ENCODE peak calls at places on chromosome 9, in four cellular contexts. One of them, this sample, is unnamed.

GRCh38 chr9:99823392-99824377 is 2.0 kb downstream of the NR4A3 start:
- DNase-seq in HCT116: no peak
- DNase-seq in HepG2: no peak
- DNase-seq in K562: peak; percentile 16
- DNase-seq in this sample: no peak

GRCh38 chr9:100784755-100785154 is 206.9 kb downstream of the CAVIN4 start:
- DNase-seq in HCT116: no peak
- DNase-seq in HepG2: no peak
- DNase-seq in K562: no peak
- DNase-seq in this sample: no peak

GRCh38 chr9:108468364-108468763 is 387.4 kb downstream of the ACTL7B start:
- DNase-seq in HCT116: peak; percentile 54
- DNase-seq in HepG2: no peak
- DNase-seq in K562: peak; percentile 35
- DNase-seq in this sample: no peak

GRCh38 chr9:131277673-131278420 is 1.5 kb upstream of the FAM78A start:
- DNase-seq in HCT116: peak; percentile 35
- DNase-seq in HepG2: peak; percentile 43
- DNase-seq in K562: peak; percentile 100
- DNase-seq in this sample: no peak

GRCh38 chr9:13508086-13508485 is 228.6 kb upstream of the MPDZ start:
- DNase-seq in HCT116: no peak
- DNase-seq in HepG2: no peak
- DNase-seq in K562: no peak
- DNase-seq in this sample: no peak

GRCh38 chr9:25990376-25990775 is 312.1 kb upstream of the TUSC1 start:
- DNase-seq in HCT116: no peak
- DNase-seq in HepG2: no peak
- DNase-seq in K562: no peak
- DNase-seq in this sample: no peak

GRCh38 chr9:137256839-137257238 is 1.7 kb downstream of the NELFB start:
- DNase-seq in HCT116: no peak
- DNase-seq in HepG2: no peak
- DNase-seq in K562: no peak
- DNase-seq in this sample: no peak

GRCh38 chr9:68651280-68651893 is 53.7 kb upstream of the PIP5K1B start:
- DNase-seq in HCT116: no peak
- DNase-seq in HepG2: no peak
- DNase-seq in K562: no peak
- DNase-seq in this sample: no peak

GRCh38 chr9:107707419-107707837 is 217.9 kb upstream of the KLF4 start:
- DNase-seq in HCT116: no peak
- DNase-seq in HepG2: no peak
- DNase-seq in K562: no peak
- DNase-seq in this sample: no peak

GRCh38 chr9:85987236-85987635 is 46.3 kb downstream of the NAA35 start:
- DNase-seq in HCT116: no peak
- DNase-seq in HepG2: no peak
- DNase-seq in K562: no peak
- DNase-seq in this sample: no peak

GRCh38 chr9:34869390-34869789 is 88.7 kb upstream of the PHF24 start:
- DNase-seq in HCT116: peak; percentile 7
- DNase-seq in HepG2: peak; percentile 16
- DNase-seq in K562: no peak
- DNase-seq in this sample: no peak

GRCh38 chr9:25677301-25678146 is 720 bp downstream of the TUSC1 start:
- DNase-seq in HCT116: no peak
- DNase-seq in HepG2: no peak
- DNase-seq in K562: no peak
- DNase-seq in this sample: no peak

GRCh38 chr9:110116543-110116885 is 91.4 kb downstream of the C9orf152 start:
- DNase-seq in HCT116: no peak
- DNase-seq in HepG2: no peak
- DNase-seq in K562: no peak
- DNase-seq in this sample: no peak

GRCh38 chr9:36623280-36623679 is 50.6 kb downstream of the MELK start:
- DNase-seq in HCT116: no peak
- DNase-seq in HepG2: no peak
- DNase-seq in K562: no peak
- DNase-seq in this sample: no peak

GRCh38 chr9:121850366-121850765 is 198.9 kb downstream of the DAB2IP start:
- DNase-seq in HCT116: no peak
- DNase-seq in HepG2: no peak
- DNase-seq in K562: no peak
- DNase-seq in this sample: no peak

GRCh38 chr9:82363236-82363635 is 374.7 kb downstream of the SPATA31D1 start:
- DNase-seq in HCT116: no peak
- DNase-seq in HepG2: no peak
- DNase-seq in K562: no peak
- DNase-seq in this sample: no peak

GRCh38 chr9:15352301-15352700 is 45.3 kb upstream of the TTC39B start:
- DNase-seq in HCT116: no peak
- DNase-seq in HepG2: peak; percentile 47
- DNase-seq in K562: no peak
- DNase-seq in this sample: no peak

GRCh38 chr9:97438666-97439065 is 26.8 kb downstream of the TDRD7 start:
- DNase-seq in HCT116: no peak
- DNase-seq in HepG2: no peak
- DNase-seq in K562: no peak
- DNase-seq in this sample: no peak

GRCh38 chr9:33211695-33212393 is 28.1 kb upstream of the SPINK4 start:
- DNase-seq in HCT116: peak; percentile 48
- DNase-seq in HepG2: no peak
- DNase-seq in K562: no peak
- DNase-seq in this sample: no peak

GRCh38 chr9:81499021-81499454 is 190.3 kb downstream of the TLE1 start:
- DNase-seq in HCT116: no peak
- DNase-seq in HepG2: no peak
- DNase-seq in K562: no peak
- DNase-seq in this sample: no peak

GRCh38 chr9:128628471-128629048 is 28.1 kb downstream of the DYNC2I2 start:
- DNase-seq in HCT116: no peak
- DNase-seq in HepG2: peak; percentile 23
- DNase-seq in K562: peak; percentile 62
- DNase-seq in this sample: no peak

GRCh38 chr9:23850242-23851023 is 24.4 kb upstream of the ELAVL2 start:
- DNase-seq in HCT116: no peak
- DNase-seq in HepG2: no peak
- DNase-seq in K562: no peak
- DNase-seq in this sample: no peak

GRCh38 chr9:99725852-99726251 is 95.8 kb upstream of the NR4A3 start:
- DNase-seq in HCT116: no peak
- DNase-seq in HepG2: no peak
- DNase-seq in K562: no peak
- DNase-seq in this sample: no peak

GRCh38 chr9:112529316-112529715 is 42.7 kb downstream of the KIAA1958 start:
- DNase-seq in HCT116: no peak
- DNase-seq in HepG2: no peak
- DNase-seq in K562: no peak
- DNase-seq in this sample: no peak

GRCh38 chr9:22050924-22051323 is 41.8 kb upstream of the CDKN2B start:
- DNase-seq in HCT116: no peak
- DNase-seq in HepG2: no peak
- DNase-seq in K562: no peak
- DNase-seq in this sample: no peak

GRCh38 chr9:90038778-90039177 is 434.0 kb downstream of the GADD45G start:
- DNase-seq in HCT116: no peak
- DNase-seq in HepG2: no peak
- DNase-seq in K562: no peak
- DNase-seq in this sample: no peak

GRCh38 chr9:99140685-99141314 is 35.9 kb downstream of the TGFBR1 start:
- DNase-seq in HCT116: peak; percentile 21
- DNase-seq in HepG2: peak; percentile 35
- DNase-seq in K562: peak; percentile 60
- DNase-seq in this sample: peak; percentile 60

GRCh38 chr9:98565152-98566135 is 143.3 kb downstream of the GABBR2 start:
- DNase-seq in HCT116: no peak
- DNase-seq in HepG2: no peak
- DNase-seq in K562: no peak
- DNase-seq in this sample: no peak

GRCh38 chr9:15295761-15296405 is 11.1 kb downstream of the TTC39B start:
- DNase-seq in HCT116: no peak
- DNase-seq in HepG2: peak; percentile 42
- DNase-seq in K562: no peak
- DNase-seq in this sample: no peak

DNA sequence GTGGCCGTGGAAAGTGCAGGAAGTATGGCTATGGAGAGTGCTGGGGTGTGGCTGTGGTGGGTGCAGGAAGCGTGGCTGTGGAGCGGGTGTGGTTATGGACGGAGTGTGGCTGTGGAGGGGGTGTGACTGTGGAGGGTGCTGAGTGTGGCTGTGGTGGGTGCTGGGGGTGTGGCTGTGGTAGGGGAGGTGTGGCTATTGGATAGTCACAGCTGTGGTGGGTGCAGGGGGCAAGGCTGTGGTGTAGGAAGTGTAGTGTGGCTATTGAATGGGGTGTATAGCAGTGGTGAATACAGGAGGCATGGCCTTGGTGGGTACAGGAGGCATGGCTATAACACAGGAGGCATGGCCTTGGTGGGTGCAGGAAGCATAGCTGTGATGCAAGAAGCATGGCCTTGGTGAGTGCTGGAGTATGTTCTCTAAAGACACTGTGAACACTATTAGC is 40.8 kb upstream of the SPATA31C2 start:
- DNase-seq in HCT116: no peak
- DNase-seq in HepG2: no peak
- DNase-seq in K562: no peak
- DNase-seq in this sample: no peak
- TF ChIP-seq TCF7L2 in HCT116: no peak
- TF ChIP-seq TCF7L2 in HepG2: no peak
- TF ChIP-seq TCF7L2 in K562: no peak
- TF ChIP-seq TCF7L2 in this sample: no peak

DNA sequence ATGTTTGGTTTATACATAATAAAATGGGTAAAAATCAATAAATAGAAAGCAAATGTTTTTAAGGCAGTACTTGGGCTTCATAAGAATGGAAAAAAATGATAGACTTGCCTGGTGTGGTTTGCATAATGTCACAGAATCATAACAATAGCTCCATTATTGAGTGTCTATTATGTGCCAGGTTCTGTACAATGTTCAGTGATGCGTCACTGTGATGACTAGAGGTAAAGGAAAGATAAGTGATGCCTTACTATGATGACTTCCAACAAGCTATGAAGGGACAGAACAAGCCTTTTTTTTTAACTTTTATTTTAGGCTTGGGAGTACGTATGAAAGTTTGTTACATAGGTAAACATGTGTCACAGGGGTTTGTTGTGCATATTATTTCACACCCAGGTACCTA is 128.8 kb downstream of the TMC1 start:
- DNase-seq in HCT116: no peak
- DNase-seq in HepG2: no peak
- DNase-seq in K562: no peak
- DNase-seq in this sample: no peak
- TF ChIP-seq TCF7L2 in HCT116: no peak
- TF ChIP-seq TCF7L2 in HepG2: no peak
- TF ChIP-seq TCF7L2 in K562: no peak
- TF ChIP-seq TCF7L2 in this sample: no peak

DNA sequence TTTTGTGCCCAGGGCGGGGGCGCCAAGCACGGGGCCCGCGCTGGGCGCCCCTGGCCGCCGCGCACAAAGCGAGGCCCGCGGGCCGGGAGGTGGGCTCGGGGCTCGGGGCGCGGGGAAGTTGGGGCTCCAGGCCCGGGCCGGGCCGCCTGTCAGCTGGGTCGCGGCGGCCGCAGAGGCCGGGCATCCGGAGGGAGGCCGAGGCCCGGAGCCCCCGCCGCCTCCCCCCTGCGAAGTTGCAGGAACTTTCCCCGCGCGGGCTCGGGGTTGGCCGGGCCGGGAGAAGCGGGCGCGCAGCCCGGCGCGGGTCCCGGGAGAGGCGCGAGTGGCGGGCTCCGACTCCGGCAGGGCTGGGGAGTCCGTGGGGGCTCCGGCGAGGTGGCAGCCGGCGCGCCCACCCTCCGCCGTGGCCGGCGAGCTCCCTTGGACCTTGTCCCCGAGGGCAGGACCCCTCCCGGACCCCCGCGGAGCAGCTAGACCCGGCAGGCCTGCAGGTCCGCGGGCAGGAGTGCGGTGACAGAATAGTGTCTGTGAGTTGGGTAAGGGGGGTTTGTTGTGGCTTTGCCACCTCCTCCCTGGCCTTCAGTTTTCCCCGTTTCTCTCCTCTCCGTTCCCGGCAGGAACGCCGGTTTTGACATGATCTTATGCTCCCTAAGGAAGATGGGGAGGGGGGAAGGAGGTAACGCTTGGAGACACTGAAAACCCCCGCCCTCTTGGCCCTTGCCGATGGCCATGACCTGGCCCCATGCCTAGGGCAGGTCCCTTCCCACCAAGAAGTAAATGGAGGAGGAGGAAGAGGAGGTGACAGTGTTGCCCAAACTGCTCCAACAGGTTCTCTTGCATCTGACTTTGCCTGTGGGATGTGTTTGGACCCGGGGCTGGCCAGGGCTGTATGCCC is 908 bp downstream of the PHF2 start:
- DNase-seq in HCT116: no peak
- DNase-seq in HepG2: no peak
- DNase-seq in K562: peak; percentile 69
- DNase-seq in this sample: no peak
- TF ChIP-seq TCF7L2 in HCT116: no peak
- TF ChIP-seq TCF7L2 in HepG2: no peak
- TF ChIP-seq TCF7L2 in K562: no peak
- TF ChIP-seq TCF7L2 in this sample: no peak

GRCh38 chr9:133998915-133999580 is 6.9 kb upstream of the VAV2 start:
- DNase-seq in HCT116: no peak
- DNase-seq in HepG2: no peak
- DNase-seq in K562: no peak
- DNase-seq in this sample: no peak
- TF ChIP-seq TCF7L2 in HCT116: no peak
- TF ChIP-seq TCF7L2 in HepG2: no peak
- TF ChIP-seq TCF7L2 in K562: no peak
- TF ChIP-seq TCF7L2 in this sample: no peak

DNA sequence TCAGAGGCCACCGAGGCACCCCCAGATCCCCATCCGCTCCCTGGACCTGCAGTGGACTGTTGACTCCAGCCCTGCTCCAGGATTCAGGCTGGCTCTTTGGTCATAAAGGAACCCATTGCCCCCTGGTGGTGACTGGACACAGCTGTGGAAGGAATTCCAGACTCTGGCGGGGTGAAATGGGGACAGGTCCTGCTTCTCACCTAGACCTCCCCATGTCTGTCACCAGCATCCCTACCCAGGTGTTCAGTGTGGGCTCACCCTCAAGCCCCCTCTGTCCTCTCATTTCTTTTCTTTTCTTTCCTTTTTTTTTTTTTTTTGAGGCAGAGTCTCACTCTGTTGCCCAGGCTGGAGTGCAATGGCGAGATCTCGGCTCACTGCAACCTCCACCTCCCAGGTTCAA is 25.5 kb upstream of the STXBP1 start:
- DNase-seq in HCT116: no peak
- DNase-seq in HepG2: peak; percentile 75
- DNase-seq in K562: peak; percentile 64
- DNase-seq in this sample: no peak
- TF ChIP-seq TCF7L2 in HCT116: no peak
- TF ChIP-seq TCF7L2 in HepG2: no peak
- TF ChIP-seq TCF7L2 in K562: no peak
- TF ChIP-seq TCF7L2 in this sample: no peak

This sample was measured in Panc1.